ENCODE peak calls at places on chromosomes 12 and 14, in seven cellular contexts. O is CD8-positive, alpha-beta T cell; L is GM12865; C is GM12864; R is fibroblast of pulmonary artery; S is OCI-LY7; B is HFF-Myc. Q is an unnamed sample.

GRCh38 chr12:32548691-32549412 is 130.2 kb upstream of the DNM1L start:
- DNase-seq in B (peak), C (no peak), L (no peak), R (peak), S (no peak), O (no peak), Q (no peak)

GRCh38 chr12:32435921-32436710 is 36.8 kb downstream of the FGD4 start:
- DNase-seq in B (no peak), L (no peak), C (no peak), S (no peak), R (peak), O (no peak), Q (no peak)

GRCh38 chr12:92553389-92553788 is 149.4 kb upstream of the PLEKHG7 start:
- DNase-seq in C (no peak), L (peak), R (peak), B (no peak), O (no peak), S (no peak), Q (no peak)

GRCh38 chr14:88270781-88271180 is 52.3 kb downstream of the KCNK10 start:
- DNase-seq in R (no peak), B (no peak), S (no peak), C (no peak), O (no peak), L (no peak), Q (no peak)

GRCh38 chr12:71392521-71393145 is 47.0 kb upstream of the LGR5 start:
- DNase-seq in S (peak), B (peak), C (peak), O (no peak), R (peak), L (peak), Q (no peak)

GRCh38 chr14:96638041-96638855 is 136.1 kb downstream of the PAPOLA start:
- DNase-seq in O (no peak), C (no peak), L (no peak), S (no peak), B (no peak), R (no peak), Q (peak)

GRCh38 chr12:2405039-2405438 is 352.3 kb downstream of the CACNA1C start:
- DNase-seq in S (no peak), O (no peak), B (no peak), C (no peak), R (no peak), L (no peak), Q (no peak)

GRCh38 chr14:68518910-68519686 is 273.8 kb downstream of the ZFP36L1 start:
- DNase-seq in C (no peak), B (no peak), R (peak), S (no peak), O (no peak), L (no peak), Q (no peak)

GRCh38 chr14:48792376-48793024 is 793.7 kb downstream of the RPS29 start:
- DNase-seq in S (no peak), C (no peak), L (no peak), B (no peak), O (no peak), R (no peak), Q (peak)

GRCh38 chr14:100429537-100429936 is 106.4 kb downstream of the SLC25A47 start:
- DNase-seq in R (no peak), C (no peak), S (no peak), L (no peak), B (no peak), O (no peak), Q (no peak)

GRCh38 chr14:87992349-87992719 is 648 bp downstream of the GALC start:
- DNase-seq in S (no peak), L (peak), C (no peak), B (no peak), O (no peak), R (no peak), Q (no peak)

GRCh38 chr12:123269980-123270379 is 1.7 kb downstream of the CDK2AP1 start:
- DNase-seq in R (no peak), O (no peak), L (peak), C (no peak), B (no peak), S (peak), Q (no peak)

GRCh38 chr12:93237235-93237915 is 140.3 kb upstream of the NUDT4 start:
- DNase-seq in R (peak), C (no peak), O (no peak), S (no peak), L (no peak), B (no peak), Q (no peak)

GRCh38 chr14:63045234-63045611 is at the start of gene KCNH5:
- DNase-seq in C (no peak), L (no peak), R (peak), B (no peak), S (no peak), O (no peak), Q (no peak)

GRCh38 chr12:124453419-124454351 is 113.7 kb downstream of the NCOR2 start:
- DNase-seq in R (peak), C (peak), L (peak), B (peak), O (peak), S (peak), Q (peak)

GRCh38 chr14:81023095-81023710 is 67.8 kb downstream of the TSHR start:
- DNase-seq in C (no peak), R (no peak), L (no peak), O (no peak), B (no peak), S (no peak), Q (no peak)

GRCh38 chr14:96064866-96065265 is 25.7 kb downstream of the C14orf132 start:
- DNase-seq in B (no peak), O (no peak), L (peak), C (no peak), R (no peak), S (peak), Q (no peak)

GRCh38 chr14:69664865-69665526 is 53.6 kb downstream of the SUSD6 start:
- DNase-seq in R (no peak), B (no peak), L (no peak), O (no peak), S (peak), C (no peak), Q (no peak)

GRCh38 chr12:68971404-68971803 is 38.4 kb upstream of the CPM start:
- DNase-seq in R (peak), L (no peak), O (no peak), S (no peak), C (no peak), B (peak), Q (no peak)

GRCh38 chr14:54515670-54516069 is 6.0 kb downstream of the CGRRF1 start:
- DNase-seq in C (no peak), O (no peak), B (no peak), S (no peak), R (no peak), L (no peak), Q (no peak)

GRCh38 chr12:124028560-124028935 is 55.5 kb downstream of the ZNF664 start:
- DNase-seq in O (no peak), S (peak), R (no peak), B (no peak), C (no peak), L (no peak), Q (no peak)

GRCh38 chr14:95961481-95961880 is 77.7 kb upstream of the C14orf132 start:
- DNase-seq in C (no peak), B (no peak), L (no peak), R (no peak), S (no peak), O (no peak), Q (no peak)

GRCh38 chr12:116384175-116384574 is 106.7 kb upstream of the MED13L start:
- DNase-seq in R (no peak), O (no peak), B (no peak), L (no peak), C (no peak), S (no peak), Q (no peak)

GRCh38 chr12:56679834-56680575 is 8.1 kb downstream of the PTGES3 start:
- DNase-seq in B (no peak), R (no peak), L (no peak), O (no peak), S (no peak), C (no peak), Q (peak)

GRCh38 chr12:124379938-124380754 is 85.3 kb downstream of the RFLNA start:
- DNase-seq in R (peak), C (no peak), S (no peak), L (no peak), B (no peak), O (no peak), Q (peak)

GRCh38 chr14:100291305-100292075 is 14.8 kb downstream of the SLC25A29 start:
- DNase-seq in L (no peak), R (no peak), S (no peak), C (no peak), B (no peak), O (no peak), Q (peak)

GRCh38 chr12:2664721-2665577 is 129.8 kb upstream of the FKBP4 start:
- DNase-seq in R (no peak), S (no peak), B (no peak), C (no peak), L (no peak), O (no peak), Q (peak)

GRCh38 chr12:96985515-96986362 is 78.7 kb downstream of the NEDD1 start:
- DNase-seq in B (no peak), L (peak), R (no peak), S (peak), C (no peak), O (peak), Q (peak)

GRCh38 chr12:131755305-131756113 is 44.6 kb downstream of the SFSWAP start:
- DNase-seq in O (no peak), S (peak), R (peak), C (no peak), L (peak), B (no peak), Q (no peak)
- TF ChIP-seq CTCF in O (peak), S (peak), R (peak), C (peak), L (peak), B (peak), Q (peak)

GRCh38 chr12:120266180-120266535 is 628 bp upstream of the PXN start:
- DNase-seq in B (no peak), S (no peak), R (no peak), L (no peak), C (no peak), O (no peak), Q (no peak)
- H3K4me3 ChIP-seq in B (no peak), S (peak), R (no peak), L (no peak), C (peak), O (peak), Q (no peak)

GRCh38 chr12:108691154-108691994 is 39.9 kb downstream of the CORO1C start:
- DNase-seq in C (peak), L (peak), B (peak), S (peak), R (peak), O (peak), Q (peak)
- TF ChIP-seq CTCF in C (peak), L (peak), B (no peak), S (peak), R (peak), O (no peak), Q (peak)

DNA sequence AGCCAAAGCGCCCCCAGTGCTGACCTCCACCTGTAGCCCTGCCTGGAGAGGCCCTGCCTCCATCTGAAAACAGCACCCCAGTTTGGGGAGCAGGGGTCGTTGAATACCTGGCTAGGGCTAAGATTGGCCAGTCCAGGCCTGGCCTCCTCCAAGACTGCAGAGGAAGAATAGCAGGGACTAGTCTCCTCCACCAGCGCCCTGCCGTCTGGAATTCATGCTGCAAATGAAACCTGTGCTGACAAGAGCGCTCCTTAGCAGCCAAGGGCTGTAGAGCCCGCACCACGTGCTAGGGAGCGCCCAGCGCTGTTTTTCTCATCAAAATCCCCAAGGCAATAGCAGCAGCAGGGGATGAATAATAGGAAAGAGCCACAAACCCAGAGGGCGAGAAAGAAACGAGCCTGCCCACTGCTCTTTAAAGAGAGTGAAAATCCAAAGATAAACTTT is 3.4 kb downstream of the COL2A1 start:
- DNase-seq in L (no peak), B (no peak), C (no peak), S (no peak), R (peak), O (no peak), Q (no peak)
- H3K4me3 ChIP-seq in L (no peak), B (peak), C (no peak), S (no peak), R (peak), O (no peak), Q (peak)

DNA sequence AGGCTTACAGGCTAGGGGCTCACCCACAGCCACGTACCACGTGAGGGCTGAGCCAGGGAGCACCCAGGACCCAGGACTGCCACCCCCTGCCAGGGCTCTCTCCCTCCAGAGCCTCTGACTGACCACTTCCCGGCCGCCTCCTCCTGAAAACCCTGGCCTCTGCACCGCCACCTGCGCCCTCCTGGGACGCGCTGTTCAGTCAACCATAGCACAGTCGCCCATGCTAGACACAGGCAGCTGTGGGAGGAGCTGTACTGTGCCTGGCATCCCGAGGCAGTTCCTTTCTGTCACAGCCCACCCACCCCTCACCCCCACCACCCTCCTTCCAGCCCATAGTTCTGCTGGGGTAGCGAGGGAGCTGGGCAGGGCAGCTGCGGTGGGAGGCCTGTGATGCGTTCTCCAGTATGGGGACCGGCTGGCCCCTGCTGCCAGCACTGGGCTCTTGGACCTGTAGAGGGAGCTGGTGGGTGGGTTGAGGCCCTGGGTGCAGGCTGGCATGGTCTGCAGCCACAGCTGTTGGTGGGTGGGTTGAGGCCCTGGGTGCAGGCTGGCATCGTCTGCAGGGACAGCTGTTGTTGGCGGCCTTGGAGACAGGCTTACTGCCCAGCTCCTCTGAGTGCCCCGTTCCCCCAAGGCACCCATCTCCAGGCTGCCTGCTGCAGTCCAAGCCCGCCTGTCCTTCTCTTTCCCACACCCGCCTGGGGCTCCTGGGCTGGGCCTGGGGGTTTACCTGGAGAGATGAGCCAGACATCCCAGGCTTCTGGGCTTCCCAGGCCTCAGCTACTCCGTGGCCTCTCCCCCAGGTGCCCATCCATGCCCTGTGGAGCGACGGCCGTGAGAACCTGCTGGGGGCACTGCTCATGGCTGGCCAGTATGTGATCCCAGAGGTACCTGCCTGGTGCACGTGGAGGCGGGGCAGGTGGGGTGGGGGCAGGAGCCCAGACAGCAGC is 11.5 kb downstream of the ASPG start:
- DNase-seq in B (no peak), C (no peak), O (no peak), S (peak), R (no peak), L (no peak), Q (peak)
- TF ChIP-seq CTCF in B (no peak), C (no peak), O (no peak), S (peak), R (no peak), L (no peak), Q (no peak)